ENCODE peak calls at places on chromosomes 11 and 22, in six cellular contexts. H is CD4-positive, alpha-beta memory T cell; S is GM23248; T is heart left ventricle; F is IMR-90; X is gastrocnemius medialis. M is an unnamed sample.
A peak's percentile ranks its signal among the peaks of the same experiment; 100 is the strongest.

GRCh38 chr22:41526802-41527799 is 17.2 kb downstream of the POLR3H start:
- DNase-seq in H (peak; percentile 71), S (peak; percentile 60), T (no peak), F (peak; percentile 25), X (peak; percentile 61), M (peak; percentile 95)

GRCh38 chr22:48700566-48701295 is 1126.9 kb downstream of the BRD1 start:
- DNase-seq in H (no peak), S (no peak), T (no peak), F (no peak), X (no peak), M (peak; percentile 69)

GRCh38 chr11:65945430-65945911 is at the start of gene TSGA10IP:
- DNase-seq in H (no peak), S (no peak), T (no peak), F (no peak), X (no peak), M (peak; percentile 93)

GRCh38 chr11:66546368-66546965 is at the start of gene ACTN3:
- DNase-seq in H (no peak), S (peak; percentile 36), T (peak; percentile 40), F (no peak), X (peak; percentile 52), M (peak; percentile 96)

GRCh38 chr22:21726650-21727049 is 8.9 kb downstream of the YPEL1 start:
- DNase-seq in H (peak; percentile 29), S (no peak), T (no peak), F (no peak), X (no peak), M (peak; percentile 88)

GRCh38 chr11:66281001-66281400 is 3.0 kb downstream of the CNIH2 start:
- DNase-seq in H (no peak), S (peak; percentile 47), T (no peak), F (no peak), X (no peak), M (peak; percentile 54)

GRCh38 chr11:102476069-102476468 is 23.5 kb upstream of the TMEM123 start:
- DNase-seq in H (no peak), S (peak; percentile 14), T (no peak), F (peak; percentile 68), X (no peak), M (no peak)

GRCh38 chr22:48309115-48309705 is 1518.5 kb downstream of the BRD1 start:
- DNase-seq in H (no peak), S (no peak), T (no peak), F (no peak), X (no peak), M (peak; percentile 31)

GRCh38 chr11:33672273-33672672 is 28.4 kb downstream of the C11orf91 start:
- DNase-seq in H (no peak), S (no peak), T (no peak), F (no peak), X (no peak), M (no peak)

GRCh38 chr11:68040121-68040956 is 1.5 kb downstream of the TCIRG1 start:
- DNase-seq in H (peak; percentile 59), S (peak; percentile 81), T (peak; percentile 78), F (peak; percentile 73), X (peak; percentile 54), M (peak; percentile 91)

GRCh38 chr11:113016905-113017304 is 55.7 kb downstream of the NCAM1 start:
- DNase-seq in H (no peak), S (peak; percentile 45), T (no peak), F (no peak), X (no peak), M (no peak)

GRCh38 chr22:22771696-22772377 is 115.8 kb upstream of the IGLL5 start:
- DNase-seq in H (no peak), S (no peak), T (no peak), F (no peak), X (no peak), M (no peak)

GRCh38 chr11:76602431-76602861 is 68.1 kb downstream of the LRRC32 start:
- DNase-seq in H (no peak), S (peak; percentile 59), T (peak; percentile 65), F (peak; percentile 53), X (no peak), M (peak; percentile 27)

GRCh38 chr11:116124916-116125714 is 620.9 kb upstream of the CADM1 start:
- DNase-seq in H (no peak), S (no peak), T (no peak), F (no peak), X (no peak), M (no peak)

GRCh38 chr22:23305922-23306374 is 125.6 kb downstream of the BCR start:
- DNase-seq in H (no peak), S (peak; percentile 69), T (peak; percentile 70), F (peak; percentile 81), X (peak; percentile 69), M (no peak)

GRCh38 chr22:44957267-44957905 is 52.4 kb downstream of the PHF21B start:
- DNase-seq in H (no peak), S (peak; percentile 22), T (no peak), F (peak; percentile 6), X (no peak), M (peak; percentile 89)

GRCh38 chr11:122045181-122045586 is 70.8 kb downstream of the BLID start:
- DNase-seq in H (no peak), S (peak; percentile 85), T (no peak), F (peak; percentile 92), X (no peak), M (no peak)

GRCh38 chr22:44828193-44828592 is 75.8 kb downstream of the ARHGAP8 start:
- DNase-seq in H (no peak), S (peak; percentile 30), T (no peak), F (no peak), X (no peak), M (peak; percentile 91)

GRCh38 chr11:127491589-127491988 is 491.0 kb upstream of the KIRREL3 start:
- DNase-seq in H (no peak), S (no peak), T (no peak), F (no peak), X (no peak), M (no peak)

GRCh38 chr22:28023036-28023435 is 104.0 kb upstream of the PITPNB start:
- DNase-seq in H (no peak), S (no peak), T (peak; percentile 12), F (no peak), X (no peak), M (peak; percentile 16)

GRCh38 chr22:39520874-39521857 is 804 bp downstream of the ATF4 start:
- DNase-seq in H (peak; percentile 64), S (peak; percentile 92), T (peak; percentile 89), F (peak; percentile 73), X (peak; percentile 87), M (peak; percentile 86)

GRCh38 chr11:35111171-35112055 is 27.6 kb upstream of the CD44 start:
- DNase-seq in H (no peak), S (peak; percentile 91), T (no peak), F (peak; percentile 92), X (no peak), M (no peak)

GRCh38 chr22:22893077-22893805 is 5.6 kb downstream of the IGLL5 start:
- DNase-seq in H (no peak), S (no peak), T (no peak), F (no peak), X (no peak), M (peak; percentile 72)

GRCh38 chr11:63508009-63508408 is 2.1 kb downstream of the LGALS12 start:
- DNase-seq in H (no peak), S (peak; percentile 14), T (peak; percentile 55), F (no peak), X (peak; percentile 49), M (peak; percentile 75)

GRCh38 chr11:13126430-13126829 is 117.3 kb downstream of the RASSF10 start:
- DNase-seq in H (no peak), S (no peak), T (no peak), F (peak; percentile 98), X (no peak), M (no peak)

GRCh38 chr11:117670443-117670842 is 126.6 kb downstream of the DSCAML1 start:
- DNase-seq in H (no peak), S (no peak), T (no peak), F (no peak), X (no peak), M (no peak)

GRCh38 chr11:117669616-117670015 is 127.4 kb downstream of the DSCAML1 start:
- DNase-seq in H (no peak), S (no peak), T (no peak), F (no peak), X (no peak), M (no peak)

GRCh38 chr11:117669062-117669461 is 128.0 kb downstream of the DSCAML1 start:
- DNase-seq in H (no peak), S (no peak), T (no peak), F (no peak), X (no peak), M (no peak)

GRCh38 chr11:117670924-117671323 is 126.1 kb downstream of the DSCAML1 start:
- DNase-seq in H (no peak), S (no peak), T (no peak), F (no peak), X (no peak), M (peak; percentile 84)

DNA sequence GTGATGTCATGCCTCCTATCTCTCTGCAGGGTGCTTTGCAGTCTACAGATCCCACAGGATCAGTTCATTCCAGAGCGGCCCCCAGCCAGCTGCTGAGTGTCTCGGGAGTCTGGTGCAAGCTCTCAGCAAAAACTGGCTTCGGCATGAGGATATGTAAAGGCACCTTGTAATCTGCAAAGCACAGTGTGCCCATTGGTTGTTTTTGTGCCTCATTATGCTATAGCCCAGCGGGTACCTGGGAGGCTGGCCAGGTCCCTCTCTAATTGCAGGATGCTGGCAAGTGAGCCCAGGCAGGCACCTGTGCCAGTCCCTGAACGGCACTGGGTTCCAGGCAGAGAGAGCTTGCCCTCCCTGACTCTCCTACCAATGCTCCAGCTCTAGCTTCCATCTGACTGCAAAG is 128.7 kb downstream of the DSCAML1 start:
- DNase-seq in H (no peak), S (no peak), T (no peak), F (no peak), X (no peak), M (no peak)
- H3K4me3 ChIP-seq in H (no peak overlapping the region), S (no peak overlapping the region), T (no peak overlapping the region), F (no peak overlapping the region), X (no peak overlapping the region), M (no peak overlapping the region)

GRCh38 chr11:78789365-78789764 is 214.7 kb upstream of the NARS2 start:
- DNase-seq in H (no peak), S (no peak), T (no peak), F (no peak), X (no peak), M (no peak)
- H3K27me3 ChIP-seq in H (no peaks in the 10 kb centered on the region), S (no peaks in the 10 kb centered on the region), T (no peaks in the 10 kb centered on the region), F (no peaks in the 10 kb centered on the region), X (no peaks in the 10 kb centered on the region), M (no peaks in the 10 kb centered on the region)

GRCh38 chr11:62142921-62143320 is 19.1 kb downstream of the INCENP start:
- DNase-seq in H (no peak), S (no peak), T (no peak), F (no peak), X (no peak), M (no peak)
- H3K36me3 ChIP-seq in H (peaks cover 47% of the 10 kb centered on the region), S (no peaks in the 10 kb centered on the region), T (peaks cover 2% of the 10 kb centered on the region), F (peaks cover 58% of the 10 kb centered on the region), X (no peaks in the 10 kb centered on the region), M (peaks cover 72% of the 10 kb centered on the region)

DNA sequence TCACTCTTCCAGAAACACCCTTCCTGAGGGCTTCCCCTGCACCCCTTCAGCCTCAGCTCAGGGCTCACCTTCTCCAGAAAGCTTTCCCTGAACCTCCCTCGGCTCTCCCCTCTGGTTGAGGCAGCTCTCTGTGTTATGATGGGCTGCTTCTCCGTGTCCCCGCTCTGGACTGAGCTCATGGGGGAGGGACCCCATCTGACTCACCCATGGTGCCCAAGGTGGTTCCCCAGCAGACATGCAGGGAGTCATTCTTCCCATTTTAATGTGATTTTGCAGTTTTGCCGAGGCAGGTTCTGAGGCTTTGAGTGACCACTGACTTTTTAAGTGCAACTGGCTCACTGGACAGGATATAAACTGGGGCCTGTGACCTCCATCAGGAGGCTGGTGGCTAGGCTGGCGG is 495.1 kb downstream of the TBC1D22A start:
- DNase-seq in H (no peak), S (no peak), T (no peak), F (no peak), X (no peak), M (no peak)
- H3K4me3 ChIP-seq in H (no peak overlapping the region), S (no peak overlapping the region), T (no peak overlapping the region), F (no peak overlapping the region), X (no peak overlapping the region), M (no peak overlapping the region)

M was measured in H7.